ENCODE peak calls at places on chromosome 2, in eight cellular contexts. P, K, V, J, M, Q, N and E are unnamed samples.
A peak's percentile ranks its signal among the peaks of the same experiment; 100 is the strongest.

GRCh38 chr2:162932416-162932815 is 93.8 kb upstream of the KCNH7 start:
- DNase-seq in Q (no peak), J (no peak), N (no peak), P (no peak), K (no peak), M (no peak), V (no peak), E (no peak)

GRCh38 chr2:33502025-33502424 is 25.6 kb downstream of the RASGRP3 start:
- DNase-seq in Q (no peak), P (no peak), J (no peak), M (no peak), K (no peak), V (no peak), N (no peak), E (no peak)

GRCh38 chr2:201233192-201234166 is 26.9 kb upstream of the CASP8 start:
- DNase-seq in V (no peak), K (peak; percentile 52), N (peak; percentile 35), Q (no peak), M (peak; percentile 58), P (peak; percentile 48), J (peak; percentile 89), E (no peak)

GRCh38 chr2:11697103-11697871 is 27.3 kb upstream of the NTSR2 start:
- DNase-seq in P (peak; percentile 44), V (peak; percentile 63), N (peak; percentile 77), K (peak; percentile 46), J (no peak), Q (peak; percentile 71), M (peak; percentile 83), E (peak; percentile 72)

GRCh38 chr2:67374481-67374880 is 22.7 kb upstream of the ETAA1 start:
- DNase-seq in J (no peak), N (peak; percentile 51), M (no peak), V (no peak), Q (peak; percentile 44), K (no peak), P (no peak), E (no peak)

GRCh38 chr2:227592694-227593387 is 5.9 kb upstream of the SCYGR2 start:
- DNase-seq in J (no peak), P (no peak), K (no peak), V (no peak), M (peak; percentile 51), N (no peak), Q (no peak), E (no peak)

GRCh38 chr2:102780467-102780866 is 18.6 kb downstream of the TMEM182 start:
- DNase-seq in V (no peak), K (no peak), J (no peak), M (no peak), N (no peak), P (no peak), Q (no peak), E (no peak)

GRCh38 chr2:47026738-47027531 is 111.3 kb upstream of the MCFD2 start:
- DNase-seq in P (no peak), Q (no peak), V (no peak), N (no peak), M (no peak), K (peak; percentile 44), J (no peak), E (no peak)

GRCh38 chr2:61328707-61329251 is 142.1 kb downstream of the USP34 start:
- DNase-seq in Q (peak; percentile 6), V (no peak), M (peak; percentile 3), K (no peak), N (no peak), J (peak; percentile 58), P (no peak), E (peak; percentile 17)

GRCh38 chr2:20515293-20516220 is 68.7 kb downstream of the RHOB start:
- DNase-seq in V (no peak), Q (no peak), M (peak; percentile 28), P (no peak), N (no peak), J (no peak), K (no peak), E (no peak)

GRCh38 chr2:212901604-212902275 is 249.7 kb downstream of the IKZF2 start:
- DNase-seq in N (no peak), J (no peak), K (no peak), V (no peak), P (no peak), M (no peak), Q (no peak), E (no peak)

GRCh38 chr2:1422131-1422530 is 8.9 kb downstream of the TPO start:
- DNase-seq in V (no peak), M (no peak), N (no peak), K (no peak), Q (no peak), P (no peak), J (no peak), E (no peak)

GRCh38 chr2:74548919-74549684 is 4.6 kb downstream of the LOXL3 start:
- DNase-seq in M (peak; percentile 62), V (peak; percentile 14), Q (peak; percentile 46), P (peak; percentile 79), N (no peak), K (peak; percentile 80), J (peak; percentile 79), E (peak; percentile 40)

GRCh38 chr2:7373156-7373555 is 455.9 kb downstream of the RNF144A start:
- DNase-seq in J (no peak), P (no peak), V (no peak), M (no peak), N (no peak), Q (no peak), K (no peak), E (no peak)

GRCh38 chr2:142678164-142678563 is 199.3 kb upstream of the KYNU start:
- DNase-seq in Q (no peak), P (no peak), K (no peak), N (no peak), M (no peak), J (no peak), V (no peak), E (no peak)

GRCh38 chr2:218368150-218368528 is 11.5 kb downstream of the CATIP start:
- DNase-seq in V (no peak), J (peak; percentile 61), N (no peak), K (no peak), Q (no peak), M (no peak), P (no peak), E (no peak)
- H3K4me3 ChIP-seq in V (peak overlapping the region; percentile 52), J (peak overlapping the region; percentile 59), N (peak overlapping the region; percentile 60), K (peak overlapping the region; percentile 38), Q (no peak overlapping the region), M (peak overlapping the region; percentile 48), P (peak overlapping the region; percentile 76), E (peak overlapping the region; percentile 58)

DNA sequence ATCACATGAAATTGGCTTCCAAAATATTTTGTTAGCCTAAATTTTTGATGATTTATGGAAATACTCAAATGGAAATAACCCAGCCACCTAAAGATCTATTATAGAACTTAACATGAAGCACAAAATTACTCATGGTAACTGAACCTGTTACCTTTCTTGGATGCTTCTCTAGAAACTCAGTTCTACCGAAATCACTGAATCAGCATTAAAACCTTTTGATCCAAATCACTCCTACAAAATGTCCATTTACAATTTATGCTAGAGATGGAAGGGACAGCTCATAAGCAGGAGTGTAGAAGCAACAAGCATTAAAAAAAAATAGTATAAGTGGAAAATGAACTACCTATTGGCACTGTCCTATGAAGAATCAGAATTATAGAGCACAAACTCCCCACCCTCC is 2.1 kb downstream of the PRPF40A start:
- DNase-seq in Q (no peak), P (no peak), V (no peak), N (no peak), M (no peak), K (no peak), J (no peak), E (no peak)
- H3K4me3 ChIP-seq in Q (no peak overlapping the region), P (no peak overlapping the region), V (no peak overlapping the region), N (no peak overlapping the region), M (no peak overlapping the region), K (no peak overlapping the region), J (no peak overlapping the region), E (no peak overlapping the region)

GRCh38 chr2:224405412-224405811 is 3.5 kb upstream of the FAM124B start:
- DNase-seq in J (no peak), V (no peak), K (no peak), M (no peak), P (no peak), N (no peak), Q (no peak), E (no peak)

GRCh38 chr2:224404766-224405165 is 2.9 kb upstream of the FAM124B start:
- DNase-seq in K (no peak), J (no peak), P (no peak), Q (no peak), M (no peak), V (no peak), N (no peak), E (no peak)

GRCh38 chr2:224403657-224404056 is 1.8 kb upstream of the FAM124B start:
- DNase-seq in N (no peak), J (no peak), Q (no peak), M (no peak), P (no peak), V (no peak), K (no peak), E (no peak)

GRCh38 chr2:224407241-224407680 is 5.4 kb upstream of the FAM124B start:
- DNase-seq in J (no peak), P (peak; percentile 17), K (peak; percentile 21), V (no peak), M (no peak), Q (no peak), N (no peak), E (no peak)

GRCh38 chr2:224405841-224406370 is 4.0 kb upstream of the FAM124B start:
- DNase-seq in J (no peak), N (no peak), M (peak; percentile 3), K (no peak), Q (no peak), V (no peak), P (no peak), E (no peak)
- H3K4me3 ChIP-seq in J (no peak overlapping the region), N (no peak overlapping the region), M (no peak overlapping the region), K (no peak overlapping the region), Q (no peak overlapping the region), V (no peak overlapping the region), P (no peak overlapping the region), E (no peak overlapping the region)

GRCh38 chr2:45013229-45014015 is 4.2 kb upstream of the SIX2 start:
- DNase-seq in Q (no peak), J (no peak), V (no peak), N (no peak), K (no peak), P (no peak), M (no peak), E (no peak)
- H3K4me3 ChIP-seq in Q (no peak overlapping the region), J (peak overlapping the region; percentile 35), V (peak overlapping the region; percentile 30), N (peak overlapping the region; percentile 50), K (peak overlapping the region; percentile 45), P (peak overlapping the region; percentile 67), M (peak overlapping the region; percentile 12), E (no peak overlapping the region)

GRCh38 chr2:234910186-234910679 is 41.6 kb upstream of the SH3BP4 start:
- DNase-seq in K (no peak), N (no peak), P (no peak), V (no peak), M (no peak), J (no peak), Q (no peak), E (no peak)
- H3K4me3 ChIP-seq in K (no peak overlapping the region), N (no peak overlapping the region), P (no peak overlapping the region), V (no peak overlapping the region), M (no peak overlapping the region), J (no peak overlapping the region), Q (no peak overlapping the region), E (no peak overlapping the region)